ENCODE peak calls at places on chromosomes 2 and 18, in five cellular contexts. R is ovary, F is stomach, N is transverse colon, K is esophagus muscularis mucosa. U is an unnamed sample.

GRCh38 chr2:143816927-143817326 is 687.7 kb downstream of the ARHGAP15 start:
- DNase-seq in K (no peak), F (no peak), N (no peak), R (no peak), U (no peak)

GRCh38 chr2:223051580-223052375 is at the start of gene KCNE4:
- DNase-seq in R (peak; percentile 51), N (peak; percentile 17), K (no peak), F (peak; percentile 56), U (peak; percentile 81)

GRCh38 chr2:16777123-16777872 is 111.7 kb upstream of the CYRIA start:
- DNase-seq in R (no peak), N (no peak), F (no peak), K (no peak), U (no peak)

GRCh38 chr2:64141711-64142405 is 2.4 kb downstream of the PELI1 start:
- DNase-seq in F (no peak), N (no peak), R (no peak), K (no peak), U (no peak)

GRCh38 chr2:40219141-40219540 is 232.7 kb downstream of the SLC8A1 start:
- DNase-seq in F (no peak), K (no peak), N (no peak), R (no peak), U (no peak)

GRCh38 chr2:9136997-9137819 is 69.4 kb upstream of the ASAP2 start:
- DNase-seq in N (peak; percentile 93), R (no peak), F (peak; percentile 77), K (no peak), U (peak; percentile 60)

GRCh38 chr2:54613794-54614257 is 109.6 kb upstream of the EML6 start:
- DNase-seq in N (no peak), F (no peak), K (no peak), R (no peak), U (no peak)

GRCh38 chr2:12587729-12588522 is 128.8 kb upstream of the TRIB2 start:
- DNase-seq in K (no peak), N (peak; percentile 27), F (no peak), R (no peak), U (peak; percentile 82)

GRCh38 chr2:32632089-32632488 is 4.2 kb downstream of the TTC27 start:
- DNase-seq in R (no peak), N (no peak), F (no peak), K (no peak), U (no peak)

GRCh38 chr18:59783138-59783537 is 85.9 kb upstream of the CCBE1 start:
- DNase-seq in R (no peak), F (no peak), N (no peak), K (no peak), U (no peak)

GRCh38 chr18:9323750-9324445 is 10.7 kb upstream of the TWSG1 start:
- DNase-seq in N (no peak), F (no peak), K (no peak), R (no peak), U (no peak)

GRCh38 chr2:98908909-98909308 is 27.1 kb downstream of the CRACDL start:
- DNase-seq in K (peak; percentile 45), F (peak; percentile 11), R (no peak), N (no peak), U (no peak)

GRCh38 chr18:4181882-4182568 is 273.1 kb downstream of the DLGAP1 start:
- DNase-seq in R (no peak), F (no peak), K (no peak), N (no peak), U (no peak)

GRCh38 chr2:96618599-96619283 is 19.4 kb downstream of the KANSL3 start:
- DNase-seq in R (no peak), F (no peak), N (no peak), K (no peak), U (no peak)

GRCh38 chr2:30447149-30448045 is at the start of gene LCLAT1:
- DNase-seq in N (peak; percentile 84), K (peak; percentile 94), F (peak; percentile 84), R (peak; percentile 80), U (peak; percentile 89)
- TF ChIP-seq POLR2A in N (no peak), K (no peak), F (no peak), R (peak; percentile 35), U (no peak)

GRCh38 chr2:46951290-46952064 is 35.9 kb upstream of the MCFD2 start:
- DNase-seq in N (no peak), R (no peak), K (no peak), F (no peak), U (peak; percentile 5)
- TF ChIP-seq EP300 in N (no peak), R (no peak), K (no peak), F (no peak), U (no peak)

DNA sequence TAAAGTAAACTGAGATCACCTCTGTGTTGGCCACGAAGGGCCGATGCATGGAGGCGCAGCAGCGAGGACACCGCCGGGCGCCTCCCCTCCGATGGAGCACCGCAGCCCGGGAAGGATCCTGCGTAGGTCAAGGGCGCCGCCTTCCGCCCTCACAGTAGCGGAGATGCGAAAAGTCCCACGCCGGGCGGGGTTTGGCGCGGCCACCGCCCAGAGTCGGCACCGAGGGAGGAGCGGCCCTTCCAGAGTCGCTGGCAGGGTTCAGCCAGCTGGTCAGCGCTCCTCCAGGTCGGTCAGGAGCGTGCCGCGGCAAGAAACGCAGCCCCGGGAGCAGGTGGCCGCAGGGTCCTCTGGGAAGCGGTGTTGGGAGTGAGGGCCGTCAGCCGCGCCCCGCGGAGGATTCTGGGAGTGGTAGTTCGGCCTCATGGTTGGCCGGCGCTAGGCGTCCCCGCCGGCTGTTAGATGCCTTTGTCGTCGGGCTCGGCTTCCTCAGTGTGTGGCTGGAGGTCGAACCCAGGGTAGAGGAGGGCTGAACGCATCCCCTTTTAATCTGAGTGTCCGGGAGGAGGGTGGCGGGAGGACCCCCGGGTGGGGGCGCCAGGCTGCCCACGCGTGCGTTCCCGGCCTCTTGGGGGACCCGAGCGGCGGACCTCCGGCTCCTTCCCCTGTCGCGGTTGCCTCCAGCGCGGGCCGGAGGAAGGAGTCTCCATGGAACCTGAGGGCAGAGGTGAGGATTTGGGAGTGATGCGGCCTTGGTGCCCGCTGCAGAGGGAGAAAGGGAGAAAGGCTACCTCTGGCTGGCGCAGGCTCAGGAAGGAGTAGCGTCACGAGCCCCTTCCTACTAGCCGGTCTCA is at the start of gene ZNF892:
- DNase-seq in F (peak; percentile 92), R (peak; percentile 89), N (peak; percentile 94), K (peak; percentile 97), U (peak; percentile 95)
- TF ChIP-seq POLR2A in F (no peak), R (no peak), N (peak; percentile 35), K (no peak), U (peak; percentile 48)

DNA sequence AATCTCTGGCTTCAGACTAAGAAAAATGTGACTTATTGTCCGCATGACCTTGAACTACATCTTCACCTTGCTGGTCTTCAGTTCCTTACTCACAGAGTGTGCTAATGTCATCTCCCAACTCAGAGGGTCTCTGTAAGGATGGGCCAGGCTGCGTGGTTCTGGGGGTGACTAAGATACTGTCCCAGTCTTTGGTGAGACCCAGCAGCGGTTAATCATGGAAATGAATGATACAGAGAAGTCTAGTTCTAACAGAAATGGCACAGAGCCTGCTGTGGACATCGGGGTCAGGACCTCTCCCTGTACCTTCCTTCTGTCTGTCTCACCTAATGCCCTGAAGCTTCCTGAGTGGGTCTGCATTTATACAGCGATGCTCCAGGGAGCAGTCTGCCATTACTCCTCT is 662.7 kb upstream of the HS6ST1 start:
- DNase-seq in F (no peak), R (no peak), K (peak; percentile 85), N (no peak), U (no peak)
- TF ChIP-seq EP300 in F (no peak), R (no peak), K (no peak), N (no peak), U (no peak)

GRCh38 chr2:141647353-141647752 is 483.5 kb downstream of the LRP1B start:
- DNase-seq in R (no peak), F (no peak), K (no peak), N (no peak), U (no peak)

GRCh38 chr2:141654311-141654710 is 476.5 kb downstream of the LRP1B start:
- DNase-seq in F (no peak), N (no peak), K (no peak), R (no peak), U (no peak)

GRCh38 chr2:141652308-141652707 is 478.5 kb downstream of the LRP1B start:
- DNase-seq in F (no peak), K (no peak), N (no peak), R (no peak), U (no peak)
- TF ChIP-seq POLR2A in F (no peak), K (no peak), N (no peak), R (no peak), U (no peak)

GRCh38 chr2:109322111-109322510 is 193.1 kb downstream of the SH3RF3 start:
- DNase-seq in K (peak; percentile 95), F (peak; percentile 61), N (peak; percentile 76), R (peak; percentile 91), U (peak; percentile 98)
- TF ChIP-seq EP300 in K (peak; percentile 46), F (peak; percentile 79), N (peak; percentile 68), R (no peak), U (peak; percentile 70)

DNA sequence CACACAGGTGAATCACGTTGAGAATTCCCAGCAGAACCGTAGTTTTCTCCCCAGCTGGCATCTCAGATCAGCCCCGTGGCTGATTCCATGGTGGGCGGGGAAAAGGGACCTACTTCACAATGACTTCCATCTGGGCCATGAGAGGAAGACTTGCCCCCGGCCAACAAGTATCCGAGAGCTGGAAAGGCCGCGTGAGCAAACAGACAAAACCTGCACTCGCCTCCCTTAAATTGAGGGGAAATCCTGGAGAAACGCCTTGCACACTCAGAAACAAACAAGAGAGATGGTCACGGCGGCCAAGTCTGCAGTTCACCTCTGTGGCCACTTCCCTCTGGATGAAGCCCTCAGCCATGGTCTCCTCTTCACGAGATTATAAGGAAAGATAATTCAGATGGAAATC is 39.5 kb upstream of the TPO start:
- DNase-seq in F (no peak), K (no peak), N (no peak), R (no peak), U (no peak)
- TF ChIP-seq POLR2A in F (no peak), K (no peak), N (no peak), R (no peak), U (no peak)

DNA sequence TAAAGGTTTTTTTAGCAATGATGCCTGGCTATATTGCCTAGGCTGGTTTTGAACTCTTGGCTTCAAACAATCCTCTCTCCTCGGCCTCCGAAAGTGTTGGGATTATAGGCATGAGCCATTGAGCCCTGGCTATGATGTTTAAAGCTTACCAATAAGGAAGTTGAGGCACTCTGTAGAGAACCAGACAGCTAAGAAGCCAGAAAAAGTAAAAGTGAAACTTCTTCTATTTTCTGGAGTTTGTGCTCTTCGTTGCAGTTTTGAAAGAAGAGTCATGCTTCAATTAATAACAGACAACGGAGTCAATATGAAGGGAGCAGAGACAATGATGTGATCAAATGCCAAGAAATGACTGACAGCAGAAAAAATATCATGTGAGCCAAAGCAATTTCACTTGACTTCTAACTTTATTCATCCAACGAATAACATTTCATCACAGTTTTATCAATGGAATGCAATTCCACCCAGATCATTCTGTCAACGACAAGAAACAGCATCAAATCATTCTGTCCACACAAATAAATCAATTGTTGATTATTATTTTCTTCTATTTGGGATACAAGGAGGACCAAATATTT is 175.5 kb upstream of the CELF4 start:
- DNase-seq in F (no peak), R (no peak), K (peak; percentile 47), N (no peak), U (no peak)
- TF ChIP-seq EP300 in F (no peak), R (no peak), K (no peak), N (no peak), U (no peak)

GRCh38 chr2:237316339-237316738 is 97.6 kb downstream of the COL6A3 start:
- DNase-seq in K (no peak), R (no peak), F (no peak), N (no peak), U (no peak)
- TF ChIP-seq POLR2A in K (no peak), R (no peak), F (no peak), N (no peak), U (no peak)

U was measured in sigmoid colon.